ENCODE peak calls at places on chromosome 1, in ten cellular contexts. Q is breast epithelium, D is upper lobe of left lung, V is ovary, G is A549, M is transverse colon, A is heart left ventricle, Y is body of pancreas, O is esophagus squamous epithelium, U is sigmoid colon. J is an unnamed sample.

GRCh38 chr1:226033599-226034390 is 28.7 kb upstream of the H3-3A start:
- DNase-seq in Q (no peak), D (no peak), V (no peak), G (no peak), M (no peak), A (no peak), Y (no peak), O (no peak), U (no peak), J (no peak)

GRCh38 chr1:155864393-155864792 is 5.0 kb downstream of the SYT11 start:
- DNase-seq in Q (no peak), D (no peak), V (no peak), G (no peak), M (no peak), A (no peak), Y (no peak), O (no peak), U (no peak), J (no peak)

GRCh38 chr1:31504001-31504400 is 72.3 kb upstream of the TINAGL1 start:
- DNase-seq in Q (no peak), D (peak; percentile 50), V (no peak), G (no peak), M (no peak), A (no peak), Y (no peak), O (no peak), U (no peak), J (no peak)

GRCh38 chr1:206814716-206815341 is 42.5 kb upstream of the IL10 start:
- DNase-seq in Q (no peak), D (no peak), V (no peak), G (no peak), M (no peak), A (peak; percentile 23), Y (no peak), O (no peak), U (no peak), J (no peak)

GRCh38 chr1:231923461-231924132 is 297.0 kb downstream of the DISC1 start:
- DNase-seq in Q (no peak), D (no peak), V (no peak), G (no peak), M (no peak), A (no peak), Y (no peak), O (no peak), U (no peak), J (no peak)

GRCh38 chr1:45260244-45260643 is 53.8 kb upstream of the ZSWIM5 start:
- DNase-seq in Q (no peak), D (no peak), V (no peak), G (no peak), M (no peak), A (no peak), Y (no peak), O (no peak), U (no peak), J (no peak)

GRCh38 chr1:1074631-1075147 is 583 bp upstream of the RNF223 start:
- DNase-seq in Q (no peak), D (no peak), V (no peak), G (no peak), M (no peak), A (no peak), Y (no peak), O (no peak), U (peak; percentile 50), J (no peak)

GRCh38 chr1:111968511-111968910 is 21.0 kb downstream of the KCND3 start:
- DNase-seq in Q (no peak), D (no peak), V (no peak), G (no peak), M (no peak), A (no peak), Y (no peak), O (no peak), U (no peak), J (no peak)

GRCh38 chr1:10555635-10556429 is 81.1 kb downstream of the PEX14 start:
- DNase-seq in Q (peak; percentile 48), D (peak; percentile 64), V (no peak), G (no peak), M (no peak), A (no peak), Y (no peak), O (no peak), U (no peak), J (no peak)

GRCh38 chr1:113190078-113190477 is 117.1 kb downstream of the LRIG2 start:
- DNase-seq in Q (no peak), D (no peak), V (no peak), G (no peak), M (no peak), A (no peak), Y (no peak), O (no peak), U (no peak), J (no peak)

DNA sequence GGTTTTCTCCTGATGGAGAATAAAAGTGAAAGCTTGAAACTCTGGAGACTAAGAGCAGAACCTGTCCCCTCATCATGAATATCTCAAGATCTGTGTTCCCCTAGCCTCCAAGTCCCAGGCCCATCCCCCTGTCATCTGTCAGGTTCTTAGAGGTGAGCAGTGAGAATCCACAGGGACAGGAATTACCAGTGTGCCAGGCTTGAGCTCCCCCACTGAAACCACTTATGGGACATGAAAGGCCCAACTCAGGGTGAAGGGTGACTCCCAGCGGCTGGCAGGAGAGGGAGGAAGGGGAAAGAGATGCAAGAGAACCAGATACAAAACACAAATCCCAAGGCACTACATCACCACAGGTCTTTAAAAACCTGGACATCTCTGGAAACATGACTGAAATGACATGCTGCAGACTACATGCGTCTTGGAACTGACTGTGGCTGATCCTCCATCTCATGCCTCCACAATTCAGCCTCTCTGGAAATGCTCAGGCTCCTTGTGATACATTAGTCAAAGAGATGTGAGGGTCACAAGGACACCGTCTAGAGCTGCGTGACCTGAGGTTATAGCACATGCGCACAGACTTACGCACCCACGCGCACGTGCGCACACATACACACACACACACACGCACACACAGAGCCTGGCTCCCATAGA is 6.8 kb upstream of the LY9 start:
- DNase-seq in Q (no peak), D (peak; percentile 36), V (no peak), G (no peak), M (no peak), A (no peak), Y (no peak), O (no peak), U (no peak), J (no peak)
- TF ChIP-seq CTCF in Q (no peak), D (no peak), V (no peak), G (no peak), M (no peak), A (no peak), Y (no peak), O (no peak), U (no peak), J (no peak)

GRCh38 chr1:37557402-37557801 is 662 bp downstream of the DNALI1 start:
- DNase-seq in Q (no peak), D (no peak), V (no peak), G (no peak), M (no peak), A (no peak), Y (no peak), O (no peak), U (no peak), J (peak; percentile 50)
- H3K4me3 ChIP-seq in Q (peak overlapping the region; percentile 51), D (peak overlapping the region; percentile 43), V (peak overlapping the region; percentile 36), G (no peak overlapping the region), M (peak overlapping the region; percentile 31), A (peak overlapping the region; percentile 56), Y (peak overlapping the region; percentile 37), O (peak overlapping the region; percentile 61), U (peak overlapping the region; percentile 40), J (no peak overlapping the region)

GRCh38 chr1:230425252-230426061 is 675 bp downstream of the PGBD5 start:
- DNase-seq in Q (no peak), D (peak; percentile 86), V (no peak), G (no peak), M (no peak), A (no peak), Y (peak; percentile 35), O (no peak), U (no peak), J (no peak)

GRCh38 chr1:230427981-230428380 is 1.8 kb upstream of the PGBD5 start:
- DNase-seq in Q (no peak), D (no peak), V (no peak), G (no peak), M (no peak), A (no peak), Y (no peak), O (no peak), U (no peak), J (no peak)

GRCh38 chr1:230427477-230427876 is 1.3 kb upstream of the PGBD5 start:
- DNase-seq in Q (no peak), D (no peak), V (no peak), G (no peak), M (no peak), A (no peak), Y (no peak), O (no peak), U (no peak), J (no peak)

GRCh38 chr1:230424440-230425251 is 1.5 kb downstream of the PGBD5 start:
- DNase-seq in Q (no peak), D (peak; percentile 30), V (no peak), G (no peak), M (no peak), A (no peak), Y (peak; percentile 47), O (no peak), U (no peak), J (no peak)

DNA sequence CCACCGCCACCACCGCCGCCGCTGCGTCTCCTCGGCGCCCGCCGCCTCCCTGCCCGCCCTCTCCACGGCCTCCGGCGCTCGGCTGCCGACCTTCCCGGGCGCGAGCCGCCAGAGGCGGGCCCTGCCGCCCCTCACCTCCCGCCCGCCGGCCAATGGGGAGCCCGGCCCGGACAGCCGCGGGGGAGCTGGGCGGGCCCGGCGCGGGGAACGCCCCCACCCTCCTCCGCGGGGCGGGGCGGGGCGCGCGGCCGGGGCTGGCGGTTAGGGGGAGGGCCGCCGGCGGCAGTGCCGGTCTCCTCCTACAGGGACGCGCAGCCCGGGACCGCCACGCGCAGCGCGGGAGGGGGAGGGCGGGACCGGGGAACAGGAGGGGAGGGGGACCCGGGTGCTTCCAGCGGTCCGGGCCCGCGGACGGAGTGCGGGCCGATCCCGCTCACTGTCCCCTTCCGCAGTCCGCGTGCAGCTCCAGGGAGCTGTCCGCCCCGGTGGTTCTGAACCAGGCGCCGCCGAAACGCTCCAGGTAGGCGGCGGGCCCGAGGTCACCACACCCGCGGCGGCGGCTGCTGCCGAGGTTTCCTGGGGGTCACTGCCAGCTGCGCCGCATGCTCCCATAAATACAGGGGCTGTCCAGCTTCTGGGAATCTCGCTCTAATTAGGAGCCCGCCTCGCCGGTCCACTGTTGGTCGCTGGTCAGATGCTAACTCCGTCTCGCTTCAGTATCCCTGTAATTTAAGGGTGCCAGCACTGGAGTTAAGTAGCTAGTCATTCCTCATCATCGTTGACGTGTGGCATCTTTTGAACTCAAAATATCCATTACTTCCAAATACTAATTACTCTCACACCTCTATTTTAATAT is at the start of gene PGBD5:
- DNase-seq in Q (peak; percentile 22), D (peak; percentile 95), V (peak; percentile 62), G (peak; percentile 64), M (peak; percentile 79), A (peak; percentile 67), Y (peak; percentile 89), O (no peak), U (peak; percentile 69), J (no peak)
- TF ChIP-seq POLR2A in Q (no peak), D (no peak), V (no peak), G (no peak), M (no peak), A (no peak), Y (no peak), O (no peak), U (no peak), J (no peak)

DNA sequence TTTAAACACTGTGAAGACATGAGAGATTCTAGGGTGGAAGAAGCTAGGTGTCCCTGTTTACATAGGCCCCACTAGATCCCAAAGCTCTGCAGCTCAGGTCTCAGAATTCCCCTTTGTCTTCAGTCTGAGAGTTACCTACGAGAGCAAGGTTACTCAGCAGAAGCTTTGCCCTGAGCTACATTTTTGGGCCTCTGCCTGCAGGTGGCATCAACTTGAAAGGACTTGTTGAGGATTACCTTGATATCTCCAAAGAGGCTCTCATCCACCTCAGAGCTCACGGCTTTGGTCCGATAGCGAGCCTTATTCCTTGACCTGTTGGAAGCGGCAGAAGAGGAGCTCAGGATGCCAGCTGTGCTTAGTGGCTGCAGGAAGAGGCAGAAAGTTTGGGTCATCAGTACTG is 7.0 kb downstream of the CFAP45 start:
- DNase-seq in Q (no peak), D (no peak), V (no peak), G (no peak), M (no peak), A (no peak), Y (no peak), O (no peak), U (no peak), J (no peak)
- TF ChIP-seq CTCF in Q (no peak), D (no peak), V (no peak), G (peak; percentile 40), M (no peak), A (no peak), Y (no peak), O (peak; percentile 41), U (no peak), J (no peak)